ENCODE peak calls at places on chromosomes 16 and 17, in five cellular contexts. J is PC-9, H is GM23338, G is transverse colon, O is vagina. K is an unnamed sample.
A peak's percentile ranks its signal among the peaks of the same experiment; 100 is the strongest.

GRCh38 chr16:72847187-72848044 is 200.5 kb downstream of the ZFHX3 start:
- DNase-seq in O (no peak), G (no peak), H (peak; percentile 73), J (peak; percentile 12), K (peak; percentile 30)

GRCh38 chr16:66131156-66131807 is 235.2 kb upstream of the CDH5 start:
- DNase-seq in O (no peak), J (no peak), G (no peak), H (no peak), K (no peak)

GRCh38 chr16:54171855-54172537 is 114.6 kb downstream of the IRX3 start:
- DNase-seq in J (peak; percentile 16), O (no peak), G (no peak), H (peak; percentile 45), K (no peak)

GRCh38 chr16:75306102-75306762 is 54.8 kb upstream of the BCAR1 start:
- DNase-seq in O (no peak), G (peak; percentile 69), H (no peak), J (no peak), K (no peak)

GRCh38 chr17:41500131-41500911 is 5.1 kb downstream of the KRT13 start:
- DNase-seq in J (peak; percentile 74), H (no peak), G (no peak), O (no peak), K (no peak)

GRCh38 chr16:58236831-58237230 is 38.9 kb upstream of the CSNK2A2 start:
- DNase-seq in H (peak; percentile 42), J (no peak), G (no peak), O (no peak), K (no peak)

GRCh38 chr16:25126820-25127232 is 15.3 kb downstream of the LCMT1 start:
- DNase-seq in H (no peak), G (peak; percentile 76), O (no peak), J (peak; percentile 67), K (peak; percentile 71)

GRCh38 chr17:8799001-8799850 is at the start of gene MFSD6L:
- DNase-seq in H (peak; percentile 91), G (peak; percentile 81), O (peak; percentile 69), J (no peak), K (no peak)

GRCh38 chr17:68455756-68456528 is 1.4 kb downstream of the WIPI1 start:
- DNase-seq in O (no peak), H (no peak), J (peak; percentile 33), G (peak; percentile 46), K (no peak)

GRCh38 chr16:19907161-19907992 is 22.7 kb upstream of the GPRC5B start:
- DNase-seq in G (peak; percentile 67), J (peak; percentile 73), H (peak; percentile 92), O (no peak), K (peak; percentile 30)

GRCh38 chr16:62088731-62089410 is 52.6 kb upstream of the CDH8 start:
- DNase-seq in G (no peak), J (no peak), H (no peak), O (no peak), K (no peak)

GRCh38 chr17:74550602-74551001 is 4.7 kb upstream of the CD300C start:
- DNase-seq in G (no peak), H (no peak), J (no peak), O (no peak), K (no peak)
- H3K4me1 ChIP-seq in G (no peaks in the 10 kb centered on the region), H (no peaks in the 10 kb centered on the region), J (no peaks in the 10 kb centered on the region), O (no peaks in the 10 kb centered on the region), K (no peaks in the 10 kb centered on the region)

DNA sequence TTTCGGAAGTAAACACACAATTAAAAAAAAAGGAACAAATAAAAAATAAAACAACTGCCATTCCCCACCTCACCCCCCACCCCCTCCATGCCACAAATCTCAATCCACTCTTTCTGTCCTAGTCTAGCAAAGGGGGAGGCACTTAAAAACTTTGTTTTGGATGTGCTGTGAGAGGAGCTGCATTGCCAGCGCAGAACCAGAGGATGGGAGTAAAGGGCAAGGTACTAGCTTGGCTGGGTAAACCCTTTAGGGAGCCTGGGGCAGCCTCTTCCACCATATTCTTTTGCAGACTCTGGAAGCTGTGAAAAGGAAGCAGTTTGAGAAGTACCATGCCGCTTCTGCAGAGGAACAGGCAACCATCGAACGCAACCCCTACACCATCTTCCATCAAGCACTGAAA is 1.4 kb downstream of the MRPS7 start:
- DNase-seq in G (no peak), J (no peak), O (no peak), H (peak; percentile 37), K (no peak)
- TF ChIP-seq CTCF in G (no peak), J (no peak), O (no peak), H (peak; percentile 21), K (no peak)

GRCh38 chr17:29586676-29587469 is 2.6 kb downstream of the GIT1 start:
- DNase-seq in O (no peak), J (no peak), H (no peak), G (no peak), K (no peak)

GRCh38 chr17:29589524-29590260 is at the start of gene GIT1:
- DNase-seq in J (peak; percentile 86), H (peak; percentile 94), G (peak; percentile 90), O (no peak), K (peak; percentile 89)

GRCh38 chr17:29588561-29589411 is 662 bp downstream of the GIT1 start:
- DNase-seq in O (no peak), G (peak; percentile 43), J (no peak), H (peak; percentile 63), K (no peak)

GRCh38 chr17:29588017-29588557 is 1.4 kb downstream of the GIT1 start:
- DNase-seq in O (no peak), G (no peak), J (no peak), H (no peak), K (no peak)

DNA sequence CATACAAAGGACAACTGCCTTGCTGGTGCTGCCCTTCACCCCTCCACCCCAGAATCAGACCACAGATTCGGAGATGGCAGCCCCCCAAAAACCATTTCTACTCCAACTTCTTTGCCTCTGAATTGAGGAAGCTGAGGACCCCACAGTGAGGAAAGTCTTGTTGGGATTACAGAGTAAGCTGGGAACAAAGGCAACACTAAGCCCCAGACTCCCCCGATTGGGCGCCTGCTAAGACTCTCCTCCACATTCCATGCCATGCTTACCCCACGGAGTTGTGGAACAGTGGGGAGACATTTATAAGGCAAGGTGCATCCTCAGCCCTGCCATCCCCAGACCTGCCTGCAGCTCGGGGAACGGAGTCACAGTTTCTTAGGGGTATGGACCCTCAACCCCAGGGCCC is 1.9 kb downstream of the GIT1 start:
- DNase-seq in O (no peak), J (no peak), G (no peak), H (no peak), K (no peak)
- H3K4me3 ChIP-seq in O (peak overlapping the region; percentile 83), J (peak overlapping the region; percentile 93), G (no peak overlapping the region), H (peak overlapping the region; percentile 82), K (peak overlapping the region; percentile 87)

GRCh38 chr16:27323781-27324561 is 10.2 kb downstream of the IL4R start:
- DNase-seq in O (no peak), H (no peak), J (no peak), G (no peak), K (no peak)

GRCh38 chr16:27321013-27321960 is 7.5 kb downstream of the IL4R start:
- DNase-seq in O (no peak), G (no peak), H (no peak), J (no peak), K (no peak)

GRCh38 chr16:27324851-27325301 is 11.1 kb downstream of the IL4R start:
- DNase-seq in G (peak; percentile 32), O (no peak), J (no peak), H (peak; percentile 58), K (no peak)

GRCh38 chr16:27325736-27326135 is 12.0 kb downstream of the IL4R start:
- DNase-seq in O (no peak), H (no peak), G (no peak), J (no peak), K (no peak)

GRCh38 chr16:27322858-27323780 is 9.3 kb downstream of the IL4R start:
- DNase-seq in G (peak; percentile 82), H (no peak), J (peak; percentile 94), O (no peak), K (no peak)
- H3K4me1 ChIP-seq in G (peaks cover 50% of the 10 kb centered on the region), H (peaks cover 47% of the 10 kb centered on the region), J (peaks cover 90% of the 10 kb centered on the region), O (peaks cover 100% of the 10 kb centered on the region), K (peaks cover 60% of the 10 kb centered on the region)

DNA sequence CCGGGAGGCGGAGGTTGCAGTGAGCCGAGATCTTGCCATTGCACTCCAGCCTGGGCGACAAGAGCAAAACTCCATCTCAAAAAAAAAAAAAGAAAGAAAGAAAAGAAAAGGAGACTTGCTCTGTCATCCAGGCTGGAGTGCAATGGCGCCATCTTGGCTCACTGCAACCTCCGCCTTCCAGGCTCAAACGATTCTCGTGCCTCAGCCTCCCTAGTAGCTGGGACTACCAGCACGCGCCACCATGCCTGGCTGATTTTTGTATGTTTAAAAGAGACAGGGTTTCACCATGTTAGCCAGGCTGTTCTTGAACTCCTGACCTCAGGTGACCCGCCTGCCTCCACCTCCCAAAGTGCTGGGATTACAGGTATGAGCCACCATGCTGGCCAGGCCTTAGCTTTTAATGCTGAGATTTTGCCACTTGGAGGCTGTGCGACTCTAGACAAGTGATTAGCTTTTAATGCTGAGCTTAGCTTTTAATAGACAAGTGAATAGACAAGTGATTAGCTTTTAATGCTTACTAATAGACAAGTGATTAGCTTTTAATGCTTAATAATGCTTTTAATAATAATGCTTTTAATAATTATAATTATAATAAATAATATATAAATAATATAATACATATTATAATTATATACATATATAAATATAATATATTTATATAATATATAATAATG is 9.6 kb downstream of the LDAF1 start:
- DNase-seq in O (no peak), G (no peak), J (no peak), H (no peak), K (no peak)
- TF ChIP-seq CTCF in O (no peak), G (no peak), J (no peak), H (no peak), K (no peak)

DNA sequence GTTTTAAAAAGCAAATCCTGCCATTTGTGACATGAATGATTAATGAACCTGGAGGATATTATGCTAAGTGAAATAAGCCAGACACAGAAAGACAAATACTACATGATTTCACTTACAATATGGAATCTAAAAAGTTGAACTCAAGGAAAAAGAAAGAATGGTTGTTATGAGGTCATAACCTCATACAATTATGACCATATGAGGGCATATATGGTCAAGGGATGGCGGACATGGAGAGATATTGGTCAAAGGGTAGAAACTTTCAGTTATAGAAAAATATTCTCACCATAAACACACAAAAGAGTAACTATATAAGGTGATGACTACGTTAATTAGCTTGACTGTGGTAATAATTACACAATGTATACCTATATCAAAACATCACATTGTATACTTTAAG is 56.5 kb downstream of the MYO1D start:
- DNase-seq in G (no peak), H (no peak), O (no peak), J (no peak), K (no peak)
- H3K4me3 ChIP-seq in G (no peak overlapping the region), H (no peak overlapping the region), O (no peak overlapping the region), J (no peak overlapping the region), K (no peak overlapping the region)

GRCh38 chr17:4532860-4533521 is 22.2 kb downstream of the MYBBP1A start:
- DNase-seq in J (no peak), O (no peak), G (no peak), H (no peak), K (no peak)
- H3K4me1 ChIP-seq in J (peaks cover 12% of the 10 kb centered on the region), O (peaks cover 51% of the 10 kb centered on the region), G (peaks cover 6% of the 10 kb centered on the region), H (peaks cover 7% of the 10 kb centered on the region), K (peaks cover 30% of the 10 kb centered on the region)

GRCh38 chr17:28548417-28549130 is 3.9 kb downstream of the UNC119 start:
- DNase-seq in O (no peak), J (no peak), G (no peak), H (no peak), K (no peak)
- TF ChIP-seq CTCF in O (no peak), J (peak; percentile 21), G (no peak), H (no peak), K (no peak)